ENCODE peak calls at places on chromosome 12, in eight cellular contexts. One of them, this sample, is unnamed.

GRCh38 chr12:95836185-95836609 is 22.6 kb upstream of the SNRPF start:
- DNase-seq in epithelial cell of esophagus: peak; percentile 88
- DNase-seq in CD4-positive, alpha-beta T cell: no peak
- DNase-seq in HCEC 1CT: peak; percentile 76
- DNase-seq in caudate nucleus: no peak
- DNase-seq in activated CD8-positive, alpha-beta memory T cell treated with anti-CD3 and anti-CD28 coated beads, Interleukin-2, amount 10 ng/mL, durations not matched to agents 7 days and 5 days: no peak
- DNase-seq in GM19239: no peak
- DNase-seq in H9: no peak
- DNase-seq in this sample: peak; percentile 78

GRCh38 chr12:6204533-6205143 is 4.4 kb downstream of the CD9 start:
- DNase-seq in CD4-positive, alpha-beta T cell: no peak
- DNase-seq in H9: no peak
- DNase-seq in caudate nucleus: no peak
- DNase-seq in HCEC 1CT: no peak
- DNase-seq in activated CD8-positive, alpha-beta memory T cell treated with anti-CD3 and anti-CD28 coated beads, Interleukin-2, amount 10 ng/mL, durations not matched to agents 7 days and 5 days: no peak
- DNase-seq in GM19239: no peak
- DNase-seq in epithelial cell of esophagus: peak; percentile 35
- DNase-seq in this sample: no peak

GRCh38 chr12:12807970-12808702 is 5.0 kb upstream of the DDX47 start:
- DNase-seq in activated CD8-positive, alpha-beta memory T cell treated with anti-CD3 and anti-CD28 coated beads, Interleukin-2, amount 10 ng/mL, durations not matched to agents 7 days and 5 days: peak; percentile 84
- DNase-seq in H9: no peak
- DNase-seq in epithelial cell of esophagus: peak; percentile 23
- DNase-seq in GM19239: no peak
- DNase-seq in HCEC 1CT: peak; percentile 25
- DNase-seq in caudate nucleus: no peak
- DNase-seq in CD4-positive, alpha-beta T cell: peak; percentile 60
- DNase-seq in this sample: peak; percentile 71

GRCh38 chr12:63150255-63151060 is 543 bp downstream of the AVPR1A start:
- DNase-seq in caudate nucleus: no peak
- DNase-seq in activated CD8-positive, alpha-beta memory T cell treated with anti-CD3 and anti-CD28 coated beads, Interleukin-2, amount 10 ng/mL, durations not matched to agents 7 days and 5 days: no peak
- DNase-seq in HCEC 1CT: no peak
- DNase-seq in CD4-positive, alpha-beta T cell: no peak
- DNase-seq in epithelial cell of esophagus: peak; percentile 8
- DNase-seq in GM19239: no peak
- DNase-seq in H9: peak; percentile 79
- DNase-seq in this sample: no peak

GRCh38 chr12:46266869-46267617 is 1.8 kb downstream of the SLC38A1 start:
- DNase-seq in CD4-positive, alpha-beta T cell: peak; percentile 59
- DNase-seq in activated CD8-positive, alpha-beta memory T cell treated with anti-CD3 and anti-CD28 coated beads, Interleukin-2, amount 10 ng/mL, durations not matched to agents 7 days and 5 days: peak; percentile 79
- DNase-seq in HCEC 1CT: peak; percentile 51
- DNase-seq in caudate nucleus: no peak
- DNase-seq in epithelial cell of esophagus: peak; percentile 65
- DNase-seq in H9: peak; percentile 72
- DNase-seq in GM19239: no peak
- DNase-seq in this sample: peak; percentile 64

GRCh38 chr12:51269174-51270066 is 795 bp downstream of the SMAGP start:
- DNase-seq in H9: peak; percentile 90
- DNase-seq in activated CD8-positive, alpha-beta memory T cell treated with anti-CD3 and anti-CD28 coated beads, Interleukin-2, amount 10 ng/mL, durations not matched to agents 7 days and 5 days: peak; percentile 64
- DNase-seq in HCEC 1CT: no peak
- DNase-seq in epithelial cell of esophagus: peak; percentile 65
- DNase-seq in caudate nucleus: no peak
- DNase-seq in GM19239: no peak
- DNase-seq in CD4-positive, alpha-beta T cell: peak; percentile 53
- DNase-seq in this sample: no peak

GRCh38 chr12:87801860-87802720 is 227.1 kb downstream of the C12orf50 start:
- DNase-seq in caudate nucleus: no peak
- DNase-seq in activated CD8-positive, alpha-beta memory T cell treated with anti-CD3 and anti-CD28 coated beads, Interleukin-2, amount 10 ng/mL, durations not matched to agents 7 days and 5 days: no peak
- DNase-seq in CD4-positive, alpha-beta T cell: no peak
- DNase-seq in GM19239: no peak
- DNase-seq in epithelial cell of esophagus: no peak
- DNase-seq in HCEC 1CT: peak; percentile 40
- DNase-seq in H9: no peak
- DNase-seq in this sample: no peak

GRCh38 chr12:51820721-51821422 is 27.6 kb downstream of the FIGNL2 start:
- DNase-seq in epithelial cell of esophagus: peak; percentile 16
- DNase-seq in caudate nucleus: peak; percentile 10
- DNase-seq in HCEC 1CT: peak; percentile 28
- DNase-seq in H9: peak; percentile 86
- DNase-seq in GM19239: no peak
- DNase-seq in activated CD8-positive, alpha-beta memory T cell treated with anti-CD3 and anti-CD28 coated beads, Interleukin-2, amount 10 ng/mL, durations not matched to agents 7 days and 5 days: peak; percentile 85
- DNase-seq in CD4-positive, alpha-beta T cell: peak; percentile 82
- DNase-seq in this sample: peak; percentile 60

GRCh38 chr12:93223440-93224426 is 154.0 kb upstream of the NUDT4 start:
- DNase-seq in epithelial cell of esophagus: peak; percentile 32
- DNase-seq in GM19239: no peak
- DNase-seq in H9: no peak
- DNase-seq in CD4-positive, alpha-beta T cell: no peak
- DNase-seq in HCEC 1CT: peak; percentile 27
- DNase-seq in caudate nucleus: no peak
- DNase-seq in activated CD8-positive, alpha-beta memory T cell treated with anti-CD3 and anti-CD28 coated beads, Interleukin-2, amount 10 ng/mL, durations not matched to agents 7 days and 5 days: no peak
- DNase-seq in this sample: no peak

GRCh38 chr12:117907108-117907689 is 61.6 kb downstream of the KSR2 start:
- DNase-seq in caudate nucleus: no peak
- DNase-seq in CD4-positive, alpha-beta T cell: peak; percentile 1
- DNase-seq in epithelial cell of esophagus: no peak
- DNase-seq in activated CD8-positive, alpha-beta memory T cell treated with anti-CD3 and anti-CD28 coated beads, Interleukin-2, amount 10 ng/mL, durations not matched to agents 7 days and 5 days: no peak
- DNase-seq in H9: peak; percentile 43
- DNase-seq in HCEC 1CT: no peak
- DNase-seq in GM19239: no peak
- DNase-seq in this sample: no peak

GRCh38 chr12:76123301-76124212 is 39.1 kb upstream of the NAP1L1 start:
- DNase-seq in caudate nucleus: no peak
- DNase-seq in activated CD8-positive, alpha-beta memory T cell treated with anti-CD3 and anti-CD28 coated beads, Interleukin-2, amount 10 ng/mL, durations not matched to agents 7 days and 5 days: no peak
- DNase-seq in CD4-positive, alpha-beta T cell: no peak
- DNase-seq in H9: no peak
- DNase-seq in epithelial cell of esophagus: peak; percentile 38
- DNase-seq in HCEC 1CT: peak; percentile 82
- DNase-seq in GM19239: no peak
- DNase-seq in this sample: peak; percentile 64

GRCh38 chr12:49795654-49796105 is 32.5 kb downstream of the NCKAP5L start:
- DNase-seq in activated CD8-positive, alpha-beta memory T cell treated with anti-CD3 and anti-CD28 coated beads, Interleukin-2, amount 10 ng/mL, durations not matched to agents 7 days and 5 days: no peak
- DNase-seq in H9: no peak
- DNase-seq in epithelial cell of esophagus: no peak
- DNase-seq in CD4-positive, alpha-beta T cell: no peak
- DNase-seq in caudate nucleus: no peak
- DNase-seq in GM19239: no peak
- DNase-seq in HCEC 1CT: no peak
- DNase-seq in this sample: no peak

GRCh38 chr12:120197542-120197887 is 3.0 kb upstream of the GCN1 start:
- DNase-seq in GM19239: no peak
- DNase-seq in H9: no peak
- DNase-seq in HCEC 1CT: no peak
- DNase-seq in CD4-positive, alpha-beta T cell: no peak
- DNase-seq in epithelial cell of esophagus: no peak
- DNase-seq in caudate nucleus: no peak
- DNase-seq in activated CD8-positive, alpha-beta memory T cell treated with anti-CD3 and anti-CD28 coated beads, Interleukin-2, amount 10 ng/mL, durations not matched to agents 7 days and 5 days: no peak
- DNase-seq in this sample: no peak

GRCh38 chr12:118498171-118498570 is 121.8 kb downstream of the SUDS3 start:
- DNase-seq in epithelial cell of esophagus: no peak
- DNase-seq in CD4-positive, alpha-beta T cell: no peak
- DNase-seq in caudate nucleus: no peak
- DNase-seq in GM19239: no peak
- DNase-seq in H9: no peak
- DNase-seq in activated CD8-positive, alpha-beta memory T cell treated with anti-CD3 and anti-CD28 coated beads, Interleukin-2, amount 10 ng/mL, durations not matched to agents 7 days and 5 days: no peak
- DNase-seq in HCEC 1CT: peak; percentile 18
- DNase-seq in this sample: no peak

GRCh38 chr12:88308825-88309224 is 166.7 kb downstream of the TMTC3 start:
- DNase-seq in epithelial cell of esophagus: peak; percentile 78
- DNase-seq in GM19239: no peak
- DNase-seq in H9: no peak
- DNase-seq in HCEC 1CT: peak; percentile 97
- DNase-seq in caudate nucleus: no peak
- DNase-seq in activated CD8-positive, alpha-beta memory T cell treated with anti-CD3 and anti-CD28 coated beads, Interleukin-2, amount 10 ng/mL, durations not matched to agents 7 days and 5 days: no peak
- DNase-seq in CD4-positive, alpha-beta T cell: no peak
- DNase-seq in this sample: peak; percentile 95

GRCh38 chr12:118853634-118854033 is 127.7 kb upstream of the SRRM4 start:
- DNase-seq in activated CD8-positive, alpha-beta memory T cell treated with anti-CD3 and anti-CD28 coated beads, Interleukin-2, amount 10 ng/mL, durations not matched to agents 7 days and 5 days: no peak
- DNase-seq in CD4-positive, alpha-beta T cell: no peak
- DNase-seq in caudate nucleus: no peak
- DNase-seq in HCEC 1CT: no peak
- DNase-seq in GM19239: no peak
- DNase-seq in epithelial cell of esophagus: peak; percentile 1
- DNase-seq in H9: peak; percentile 45
- DNase-seq in this sample: no peak

GRCh38 chr12:68581926-68582325 is 28.8 kb upstream of the RAP1B start:
- DNase-seq in HCEC 1CT: no peak
- DNase-seq in CD4-positive, alpha-beta T cell: no peak
- DNase-seq in H9: no peak
- DNase-seq in caudate nucleus: no peak
- DNase-seq in activated CD8-positive, alpha-beta memory T cell treated with anti-CD3 and anti-CD28 coated beads, Interleukin-2, amount 10 ng/mL, durations not matched to agents 7 days and 5 days: no peak
- DNase-seq in epithelial cell of esophagus: no peak
- DNase-seq in GM19239: no peak
- DNase-seq in this sample: no peak

GRCh38 chr12:59452746-59453145 is 143.1 kb upstream of the SLC16A7 start:
- DNase-seq in HCEC 1CT: peak; percentile 8
- DNase-seq in caudate nucleus: no peak
- DNase-seq in H9: no peak
- DNase-seq in epithelial cell of esophagus: no peak
- DNase-seq in activated CD8-positive, alpha-beta memory T cell treated with anti-CD3 and anti-CD28 coated beads, Interleukin-2, amount 10 ng/mL, durations not matched to agents 7 days and 5 days: no peak
- DNase-seq in GM19239: no peak
- DNase-seq in CD4-positive, alpha-beta T cell: no peak
- DNase-seq in this sample: peak; percentile 26

GRCh38 chr12:116606397-116606796 is 47.2 kb downstream of the MAP1LC3B2 start:
- DNase-seq in GM19239: no peak
- DNase-seq in activated CD8-positive, alpha-beta memory T cell treated with anti-CD3 and anti-CD28 coated beads, Interleukin-2, amount 10 ng/mL, durations not matched to agents 7 days and 5 days: no peak
- DNase-seq in CD4-positive, alpha-beta T cell: no peak
- DNase-seq in HCEC 1CT: no peak
- DNase-seq in H9: no peak
- DNase-seq in caudate nucleus: no peak
- DNase-seq in epithelial cell of esophagus: peak; percentile 63
- DNase-seq in this sample: no peak

GRCh38 chr12:10861366-10861765 is 12.1 kb upstream of the PRR4 start:
- DNase-seq in H9: no peak
- DNase-seq in epithelial cell of esophagus: no peak
- DNase-seq in activated CD8-positive, alpha-beta memory T cell treated with anti-CD3 and anti-CD28 coated beads, Interleukin-2, amount 10 ng/mL, durations not matched to agents 7 days and 5 days: no peak
- DNase-seq in GM19239: no peak
- DNase-seq in caudate nucleus: no peak
- DNase-seq in CD4-positive, alpha-beta T cell: no peak
- DNase-seq in HCEC 1CT: no peak
- DNase-seq in this sample: no peak

GRCh38 chr12:77996670-77997069 is 166.0 kb downstream of the NAV3 start:
- DNase-seq in HCEC 1CT: no peak
- DNase-seq in epithelial cell of esophagus: no peak
- DNase-seq in GM19239: no peak
- DNase-seq in activated CD8-positive, alpha-beta memory T cell treated with anti-CD3 and anti-CD28 coated beads, Interleukin-2, amount 10 ng/mL, durations not matched to agents 7 days and 5 days: no peak
- DNase-seq in CD4-positive, alpha-beta T cell: no peak
- DNase-seq in H9: no peak
- DNase-seq in caudate nucleus: no peak
- DNase-seq in this sample: no peak

GRCh38 chr12:80837342-80837978 is 100.3 kb downstream of the LIN7A start:
- DNase-seq in activated CD8-positive, alpha-beta memory T cell treated with anti-CD3 and anti-CD28 coated beads, Interleukin-2, amount 10 ng/mL, durations not matched to agents 7 days and 5 days: no peak
- DNase-seq in caudate nucleus: no peak
- DNase-seq in GM19239: no peak
- DNase-seq in epithelial cell of esophagus: peak; percentile 52
- DNase-seq in CD4-positive, alpha-beta T cell: no peak
- DNase-seq in HCEC 1CT: peak; percentile 73
- DNase-seq in H9: peak; percentile 72
- DNase-seq in this sample: peak; percentile 76

GRCh38 chr12:51980051-51980808 is 26.5 kb upstream of the TAMALIN start:
- DNase-seq in H9: peak; percentile 69
- DNase-seq in epithelial cell of esophagus: peak; percentile 66
- DNase-seq in CD4-positive, alpha-beta T cell: peak; percentile 58
- DNase-seq in activated CD8-positive, alpha-beta memory T cell treated with anti-CD3 and anti-CD28 coated beads, Interleukin-2, amount 10 ng/mL, durations not matched to agents 7 days and 5 days: peak; percentile 78
- DNase-seq in GM19239: peak; percentile 72
- DNase-seq in caudate nucleus: peak; percentile 38
- DNase-seq in HCEC 1CT: peak; percentile 67
- DNase-seq in this sample: peak; percentile 63

GRCh38 chr12:92987362-92987761 is 58.3 kb upstream of the EEA1 start:
- DNase-seq in activated CD8-positive, alpha-beta memory T cell treated with anti-CD3 and anti-CD28 coated beads, Interleukin-2, amount 10 ng/mL, durations not matched to agents 7 days and 5 days: no peak
- DNase-seq in HCEC 1CT: peak; percentile 77
- DNase-seq in caudate nucleus: no peak
- DNase-seq in H9: no peak
- DNase-seq in epithelial cell of esophagus: peak; percentile 82
- DNase-seq in CD4-positive, alpha-beta T cell: no peak
- DNase-seq in GM19239: no peak
- DNase-seq in this sample: peak; percentile 79

GRCh38 chr12:75058228-75058627 is 151.4 kb downstream of the KCNC2 start:
- DNase-seq in caudate nucleus: no peak
- DNase-seq in CD4-positive, alpha-beta T cell: no peak
- DNase-seq in GM19239: no peak
- DNase-seq in H9: no peak
- DNase-seq in epithelial cell of esophagus: no peak
- DNase-seq in activated CD8-positive, alpha-beta memory T cell treated with anti-CD3 and anti-CD28 coated beads, Interleukin-2, amount 10 ng/mL, durations not matched to agents 7 days and 5 days: no peak
- DNase-seq in HCEC 1CT: no peak
- DNase-seq in this sample: peak; percentile 2

GRCh38 chr12:117051380-117051779 is 47.8 kb downstream of the TESC start:
- DNase-seq in H9: no peak
- DNase-seq in activated CD8-positive, alpha-beta memory T cell treated with anti-CD3 and anti-CD28 coated beads, Interleukin-2, amount 10 ng/mL, durations not matched to agents 7 days and 5 days: no peak
- DNase-seq in HCEC 1CT: no peak
- DNase-seq in caudate nucleus: no peak
- DNase-seq in GM19239: no peak
- DNase-seq in CD4-positive, alpha-beta T cell: no peak
- DNase-seq in epithelial cell of esophagus: no peak
- DNase-seq in this sample: no peak

GRCh38 chr12:26971963-26972362 is 33.7 kb downstream of the FGFR1OP2 start:
- DNase-seq in caudate nucleus: no peak
- DNase-seq in activated CD8-positive, alpha-beta memory T cell treated with anti-CD3 and anti-CD28 coated beads, Interleukin-2, amount 10 ng/mL, durations not matched to agents 7 days and 5 days: peak; percentile 71
- DNase-seq in GM19239: peak; percentile 55
- DNase-seq in HCEC 1CT: no peak
- DNase-seq in epithelial cell of esophagus: no peak
- DNase-seq in H9: no peak
- DNase-seq in CD4-positive, alpha-beta T cell: peak; percentile 43
- DNase-seq in this sample: no peak

GRCh38 chr12:40105265-40105514 is 691 bp downstream of the SLC2A13 start:
- DNase-seq in GM19239: no peak
- DNase-seq in caudate nucleus: no peak
- DNase-seq in HCEC 1CT: no peak
- DNase-seq in activated CD8-positive, alpha-beta memory T cell treated with anti-CD3 and anti-CD28 coated beads, Interleukin-2, amount 10 ng/mL, durations not matched to agents 7 days and 5 days: no peak
- DNase-seq in epithelial cell of esophagus: no peak
- DNase-seq in CD4-positive, alpha-beta T cell: no peak
- DNase-seq in H9: no peak
- DNase-seq in this sample: no peak

This sample was measured in IMR-90.